ENCODE peak calls at places on chromosome 12, in seven cellular contexts. V is right atrium auricular region; S is psoas muscle; F is iPS DF 6.9; E is caudate nucleus; J is Panc1; W is naive thymus-derived CD4-positive, alpha-beta T cell. N is an unnamed sample.

GRCh38 chr12:121325922-121326396 is 26.3 kb downstream of the ANAPC5 start:
- DNase-seq in S (no peak), E (no peak), W (no peak), F (no peak), V (no peak), J (no peak), N (no peak)

GRCh38 chr12:39161686-39162085 is 256.3 kb upstream of the CPNE8 start:
- DNase-seq in E (no peak), J (no peak), W (no peak), V (no peak), S (no peak), F (no peak), N (no peak)

GRCh38 chr12:88163371-88163770 is 21.3 kb downstream of the TMTC3 start:
- DNase-seq in F (no peak), V (no peak), E (no peak), W (no peak), J (no peak), S (no peak), N (no peak)

GRCh38 chr12:27511031-27511722 is 12.8 kb upstream of the PPFIBP1 start:
- DNase-seq in F (no peak), S (no peak), E (no peak), J (no peak), V (no peak), W (no peak), N (no peak)

GRCh38 chr12:43988838-43989560 is 153.1 kb downstream of the TMEM117 start:
- DNase-seq in F (no peak), J (no peak), S (no peak), W (no peak), V (no peak), E (no peak), N (no peak)

GRCh38 chr12:79420146-79420618 is 270.6 kb downstream of the PAWR start:
- DNase-seq in V (no peak), S (no peak), F (peak; percentile 39), J (peak; percentile 64), W (no peak), E (no peak), N (no peak)

GRCh38 chr12:113154351-113154973 is 4.9 kb downstream of the CFAP73 start:
- DNase-seq in V (no peak), E (peak; percentile 30), F (no peak), J (no peak), W (no peak), S (no peak), N (no peak)

GRCh38 chr12:63103489-63104131 is 47.4 kb downstream of the AVPR1A start:
- DNase-seq in V (no peak), F (no peak), W (no peak), S (no peak), J (peak; percentile 10), E (no peak), N (no peak)

GRCh38 chr12:82099216-82099615 is 259.0 kb downstream of the CCDC59 start:
- DNase-seq in J (no peak), E (no peak), S (no peak), W (no peak), F (no peak), V (no peak), N (no peak)

GRCh38 chr12:1534708-1535107 is 59.7 kb downstream of the FBXL14 start:
- DNase-seq in V (no peak), F (no peak), S (no peak), E (no peak), W (no peak), J (no peak), N (no peak)

GRCh38 chr12:12167847-12168246 is 97.1 kb downstream of the BCL2L14 start:
- DNase-seq in W (no peak), S (no peak), E (no peak), J (no peak), V (no peak), F (no peak), N (no peak)

GRCh38 chr12:42508913-42509312 is 80.6 kb downstream of the PRICKLE1 start:
- DNase-seq in V (no peak), E (no peak), S (no peak), J (no peak), W (no peak), F (no peak), N (no peak)

GRCh38 chr12:63968685-63969084 is 124.2 kb downstream of the SRGAP1 start:
- DNase-seq in F (no peak), E (no peak), S (no peak), V (no peak), W (no peak), J (no peak), N (peak; percentile 87)

GRCh38 chr12:95143784-95144205 is 70.4 kb upstream of the NR2C1 start:
- DNase-seq in E (no peak), V (no peak), F (no peak), W (no peak), S (no peak), J (no peak), N (no peak)

GRCh38 chr12:12327802-12328201 is 22.2 kb downstream of the MANSC1 start:
- DNase-seq in W (peak; percentile 64), E (no peak), F (no peak), J (no peak), V (no peak), S (no peak), N (no peak)

GRCh38 chr12:17759982-17760381 is 330.0 kb downstream of the RERGL start:
- DNase-seq in S (no peak), V (no peak), W (no peak), F (no peak), E (no peak), J (no peak), N (no peak)

GRCh38 chr12:30529489-30530269 is 166.0 kb downstream of the IPO8 start:
- DNase-seq in S (no peak), W (no peak), V (no peak), J (no peak), F (no peak), E (no peak), N (no peak)

GRCh38 chr12:113900711-113901110 is 65.4 kb downstream of the RBM19 start:
- DNase-seq in W (no peak), J (no peak), F (no peak), V (no peak), E (no peak), S (no peak), N (no peak)

GRCh38 chr12:28114488-28114887 is 75.8 kb upstream of the CCDC91 start:
- DNase-seq in S (no peak), E (no peak), J (peak; percentile 55), V (no peak), W (no peak), F (no peak), N (no peak)

GRCh38 chr12:123532808-123533649 is 490 bp downstream of the RILPL1 start:
- DNase-seq in V (no peak), E (no peak), S (peak; percentile 61), J (no peak), W (no peak), F (no peak), N (peak; percentile 24)

GRCh38 chr12:16602412-16602811 is 3.5 kb downstream of the LMO3 start:
- DNase-seq in F (no peak), E (no peak), J (no peak), S (no peak), W (no peak), V (no peak), N (no peak)
- H3K27ac ChIP-seq in F (no peak overlapping the region), E (peak overlapping the region; percentile 82), J (no peak overlapping the region), S (no peak overlapping the region), W (no peak overlapping the region), V (no peak overlapping the region), N (no peak overlapping the region)

GRCh38 chr12:53097564-53098353 is at the start of gene IGFBP6:
- DNase-seq in E (no peak), S (peak; percentile 71), W (peak; percentile 41), J (no peak), F (no peak), V (no peak), N (no peak)

GRCh38 chr12:53100466-53101151 is 2.7 kb upstream of the SOAT2 start:
- DNase-seq in F (no peak), E (no peak), V (no peak), S (no peak), W (no peak), J (no peak), N (no peak)

GRCh38 chr12:53097207-53097563 is 282 bp upstream of the IGFBP6 start:
- DNase-seq in V (no peak), J (no peak), W (no peak), F (no peak), S (no peak), E (no peak), N (no peak)

GRCh38 chr12:53098354-53098981 is 1.0 kb downstream of the IGFBP6 start:
- DNase-seq in F (no peak), J (no peak), W (no peak), S (peak; percentile 60), V (peak; percentile 82), E (peak; percentile 41), N (no peak)

GRCh38 chr12:53098982-53099651 is 1.6 kb downstream of the IGFBP6 start:
- DNase-seq in E (peak; percentile 37), W (peak; percentile 84), S (peak; percentile 92), V (peak; percentile 98), J (peak; percentile 70), F (no peak), N (peak; percentile 64)
- H3K27ac ChIP-seq in E (peak overlapping the region; percentile 87), W (no peak overlapping the region), S (peak overlapping the region; percentile 62), V (peak overlapping the region; percentile 83), J (no peak overlapping the region), F (no peak overlapping the region), N (no peak overlapping the region)

GRCh38 chr12:132388379-132389015 is 59.1 kb upstream of the GALNT9 start:
- DNase-seq in S (no peak), W (no peak), J (no peak), V (no peak), F (no peak), E (no peak), N (no peak)

GRCh38 chr12:132390287-132391076 is 61.1 kb upstream of the GALNT9 start:
- DNase-seq in W (no peak), S (no peak), E (no peak), F (no peak), V (no peak), J (no peak), N (no peak)

GRCh38 chr12:132389066-132389465 is 59.7 kb upstream of the GALNT9 start:
- DNase-seq in V (no peak), F (no peak), E (no peak), W (no peak), S (no peak), J (no peak), N (no peak)

GRCh38 chr12:132391326-132392041 is 62.1 kb upstream of the GALNT9 start:
- DNase-seq in S (no peak), W (no peak), E (no peak), F (no peak), J (no peak), V (no peak), N (no peak)

GRCh38 chr12:132389526-132390286 is 60.3 kb upstream of the GALNT9 start:
- DNase-seq in V (no peak), J (no peak), S (no peak), F (no peak), W (no peak), E (no peak), N (no peak)
- H3K27ac ChIP-seq in V (no peak overlapping the region), J (no peak overlapping the region), S (no peak overlapping the region), F (no peak overlapping the region), W (no peak overlapping the region), E (no peak overlapping the region), N (no peak overlapping the region)

GRCh38 chr12:53181935-53182334 is 1.2 kb upstream of the CSAD start:
- DNase-seq in V (no peak), W (no peak), E (no peak), S (no peak), F (no peak), J (no peak), N (no peak)
- H3K27ac ChIP-seq in V (no peak overlapping the region), W (peak overlapping the region; percentile 52), E (no peak overlapping the region), S (peak overlapping the region; percentile 92), F (no peak overlapping the region), J (peak overlapping the region; percentile 86), N (peak overlapping the region; percentile 17)

N was measured in substantia nigra.